ENCODE peak calls at places on chromosomes 13 and 19, in eight cellular contexts. H is left colon; I is thoracic aorta; C is amygdala; M is MV-4-11; G is T-helper 2 cell treated with Interferon-gamma antibody and Interleukin-4, amounts not matched to agents 5 μg/mL and 100 μg/mL, for 36 hours; T is A172; L is GM10248. J is an unnamed sample.

GRCh38 chr13:97028441-97029299 is 34.4 kb upstream of the OXGR1 start:
- DNase-seq in I (no peak), L (peak; percentile 56), T (peak; percentile 42), G (peak; percentile 22), M (peak; percentile 52), C (peak; percentile 8), H (no peak), J (peak; percentile 46)

GRCh38 chr19:5691930-5692784 is 2.1 kb downstream of the RPL36 start:
- DNase-seq in C (no peak), L (no peak), T (no peak), M (peak; percentile 39), G (no peak), I (no peak), H (peak; percentile 31), J (no peak)

GRCh38 chr19:33438016-33438671 is 64.6 kb downstream of the CEBPG start:
- DNase-seq in M (peak; percentile 6), L (no peak), T (peak; percentile 49), H (no peak), G (no peak), C (no peak), I (no peak), J (no peak)

GRCh38 chr13:31160857-31161582 is 684 bp downstream of the HSPH1 start:
- DNase-seq in C (peak; percentile 26), H (peak; percentile 50), G (peak; percentile 70), T (no peak), L (peak; percentile 62), M (peak; percentile 70), I (peak; percentile 9), J (peak; percentile 37)

GRCh38 chr13:34864650-34865049 is 77.4 kb upstream of the NBEA start:
- DNase-seq in L (no peak), T (peak; percentile 8), M (no peak), C (no peak), I (no peak), G (no peak), H (no peak), J (no peak)

GRCh38 chr19:5154799-5155426 is 185.7 kb downstream of the PTPRS start:
- DNase-seq in C (no peak), H (no peak), L (no peak), M (no peak), G (no peak), T (no peak), I (no peak), J (no peak)

GRCh38 chr19:14472202-14472961 is 2.8 kb downstream of the PTGER1 start:
- DNase-seq in H (no peak), I (no peak), M (peak; percentile 44), T (no peak), G (peak; percentile 75), L (peak; percentile 92), C (no peak), J (peak; percentile 62)

GRCh38 chr19:13748169-13748884 is 16.0 kb upstream of the MRI1 start:
- DNase-seq in C (no peak), H (peak; percentile 46), L (no peak), M (peak; percentile 31), T (peak; percentile 46), I (no peak), G (peak; percentile 11), J (no peak)

GRCh38 chr13:33213797-33214196 is 71.8 kb downstream of the STARD13 start:
- DNase-seq in I (no peak), M (no peak), H (no peak), T (no peak), G (no peak), C (no peak), L (no peak), J (no peak)

GRCh38 chr19:38012944-38013343 is 105.9 kb downstream of the SIPA1L3 start:
- DNase-seq in L (no peak), T (no peak), C (no peak), M (no peak), G (no peak), H (no peak), I (no peak), J (no peak)

GRCh38 chr19:12872255-12872654 is 9.0 kb downstream of the DNASE2 start:
- DNase-seq in I (no peak), L (no peak), G (no peak), C (no peak), M (no peak), T (no peak), H (no peak), J (no peak)

GRCh38 chr13:72386138-72386684 is 341.2 kb downstream of the MZT1 start:
- DNase-seq in H (no peak), M (no peak), G (no peak), I (no peak), C (no peak), L (no peak), T (no peak), J (no peak)

GRCh38 chr19:42452590-42452989 is 9.8 kb upstream of the CXCL17 start:
- DNase-seq in G (no peak), C (no peak), T (no peak), H (no peak), I (no peak), L (no peak), M (no peak), J (no peak)